ENCODE peak calls at places on chromosome 2, in five cellular contexts. K is GM04503; U is EH; F is MV-4-11; H is CD4-positive, CD25-positive, alpha-beta regulatory T cell. Q is an unnamed sample.
A peak's percentile ranks its signal among the peaks of the same experiment; 100 is the strongest.

GRCh38 chr2:9310390-9310789 is 103.8 kb downstream of the ASAP2 start:
- DNase-seq in K (peak; percentile 81), U (peak; percentile 91), F (no peak), H (no peak), Q (no peak)

GRCh38 chr2:68936889-68937288 is 15.8 kb downstream of the GKN2 start:
- DNase-seq in K (no peak), U (peak; percentile 70), F (no peak), H (no peak), Q (no peak)

GRCh38 chr2:7379799-7380198 is 462.6 kb downstream of the RNF144A start:
- DNase-seq in K (no peak), U (no peak), F (peak; percentile 23), H (no peak), Q (no peak)

GRCh38 chr2:168884990-168885389 is 5.2 kb downstream of the SPC25 start:
- DNase-seq in K (no peak), U (peak; percentile 20), F (no peak), H (no peak), Q (no peak)

GRCh38 chr2:172551266-172551665 is 4.6 kb upstream of the PDK1 start:
- DNase-seq in K (no peak), U (peak; percentile 16), F (no peak), H (no peak), Q (no peak)

GRCh38 chr2:207113403-207113802 is 52.3 kb downstream of the KLF7 start:
- DNase-seq in K (no peak), U (peak; percentile 27), F (no peak), H (no peak), Q (no peak)

GRCh38 chr2:37560241-37560848 is 111.1 kb downstream of the CDC42EP3 start:
- DNase-seq in K (no peak), U (no peak), F (no peak), H (no peak), Q (no peak)

GRCh38 chr2:205058409-205058808 is 513.1 kb downstream of the PARD3B start:
- DNase-seq in K (no peak), U (no peak), F (no peak), H (no peak), Q (no peak)

GRCh38 chr2:225998653-225999052 is 599.1 kb downstream of the NYAP2 start:
- DNase-seq in K (peak; percentile 39), U (peak; percentile 79), F (no peak), H (no peak), Q (no peak)

GRCh38 chr2:428591-428990 is 140.7 kb upstream of the ALKAL2 start:
- DNase-seq in K (no peak), U (no peak), F (no peak), H (no peak), Q (no peak)

GRCh38 chr2:211860224-211860623 is 678.4 kb downstream of the ERBB4 start:
- DNase-seq in K (no peak), U (no peak), F (no peak), H (no peak), Q (no peak)

GRCh38 chr2:39119732-39120520 is 925 bp downstream of the SOS1 start:
- DNase-seq in K (no peak), U (peak; percentile 66), F (peak; percentile 16), H (peak; percentile 55), Q (peak; percentile 62)

GRCh38 chr2:229838729-229839128 is 83.1 kb downstream of the TRIP12 start:
- DNase-seq in K (no peak), U (no peak), F (no peak), H (no peak), Q (no peak)

GRCh38 chr2:131156452-131157149 is 51.5 kb downstream of the PLEKHB2 start:
- DNase-seq in K (no peak), U (no peak), F (no peak), H (no peak), Q (no peak)

GRCh38 chr2:12717988-12718661 is 1.4 kb downstream of the TRIB2 start:
- DNase-seq in K (no peak), U (peak; percentile 48), F (no peak), H (peak; percentile 38), Q (peak; percentile 27)

GRCh38 chr2:167103757-167104133 is 215.5 kb downstream of the XIRP2 start:
- DNase-seq in K (no peak), U (no peak), F (no peak), H (no peak), Q (no peak)

GRCh38 chr2:160062283-160063005 is at the start of gene PLA2R1:
- DNase-seq in K (no peak), U (peak; percentile 70), F (no peak), H (no peak), Q (no peak)

GRCh38 chr2:218781691-218782528 is at the start of gene CYP27A1:
- DNase-seq in K (no peak), U (peak; percentile 44), F (no peak), H (no peak), Q (no peak)

GRCh38 chr2:71948781-71949536 is 198.7 kb downstream of the CYP26B1 start:
- DNase-seq in K (peak; percentile 94), U (peak; percentile 93), F (peak; percentile 63), H (no peak), Q (no peak)

GRCh38 chr2:240820014-240820606 is at the start of gene KIF1A:
- DNase-seq in K (no peak), U (no peak), F (no peak), H (no peak), Q (no peak)

GRCh38 chr2:120287183-120288015 is 34.7 kb downstream of the RALB start:
- DNase-seq in K (peak; percentile 85), U (peak; percentile 95), F (peak; percentile 44), H (no peak), Q (no peak)

GRCh38 chr2:232592687-232593407 is 40.6 kb upstream of the EFHD1 start:
- DNase-seq in K (peak; percentile 87), U (peak; percentile 78), F (no peak), H (no peak), Q (no peak)

GRCh38 chr2:136327162-136327852 is 209.4 kb upstream of the CXCR4 start:
- DNase-seq in K (no peak), U (peak; percentile 2), F (peak; percentile 34), H (peak; percentile 73), Q (peak; percentile 82)

GRCh38 chr2:71697106-71698010 is 244.0 kb downstream of the DYSF start:
- DNase-seq in K (no peak), U (no peak), F (no peak), H (no peak), Q (no peak)

GRCh38 chr2:71606244-71606643 is 152.9 kb downstream of the DYSF start:
- DNase-seq in K (no peak), U (no peak), F (no peak), H (no peak), Q (no peak)

GRCh38 chr2:64975232-64975791 is 13.9 kb upstream of the SLC1A4 start:
- DNase-seq in K (peak; percentile 42), U (peak; percentile 88), F (no peak), H (no peak), Q (no peak)

GRCh38 chr2:159801925-159802324 is 3.9 kb upstream of the CD302 start:
- DNase-seq in K (no peak), U (no peak), F (peak; percentile 83), H (no peak), Q (no peak)

GRCh38 chr2:9941196-9941995 is 10.1 kb upstream of the GRHL1 start:
- DNase-seq in K (peak; percentile 49), U (peak; percentile 86), F (peak; percentile 39), H (no peak), Q (no peak)

GRCh38 chr2:25672500-25673169 is 742 bp downstream of the DTNB start:
- DNase-seq in K (no peak), U (peak; percentile 39), F (no peak), H (peak; percentile 76), Q (peak; percentile 64)

GRCh38 chr2:226575928-226576327 is 223.7 kb downstream of the IRS1 start:
- DNase-seq in K (no peak), U (no peak), F (no peak), H (no peak), Q (no peak)

GRCh38 chr2:150125708-150126107 is 361.8 kb downstream of the RND3 start:
- DNase-seq in K (peak; percentile 78), U (peak; percentile 91), F (peak; percentile 68), H (no peak), Q (no peak)

GRCh38 chr2:175030380-175031271 is 25.4 kb upstream of the CHN1 start:
- DNase-seq in K (no peak), U (peak; percentile 62), F (peak; percentile 69), H (no peak), Q (no peak)

GRCh38 chr2:43025709-43026290 is 200.6 kb downstream of the ZFP36L2 start:
- DNase-seq in K (no peak), U (no peak), F (no peak), H (no peak), Q (no peak)